ENCODE peak calls at places on chromosomes 1 and 21, in five cellular contexts. X is stomach, H is fibroblast of lung, F is H1, T is neural crest cell. L is an unnamed sample.

GRCh38 chr1:21743476-21743875 is 39.5 kb downstream of the USP48 start:
- DNase-seq in X (no peak), H (no peak), F (no peak), T (no peak), L (no peak)

GRCh38 chr1:42949312-42950145 is 9.1 kb downstream of the SLC2A1 start:
- DNase-seq in X (no peak), H (peak), F (no peak), T (no peak), L (no peak)

GRCh38 chr1:159261311-159261710 is 40.8 kb upstream of the FCER1A start:
- DNase-seq in X (no peak), H (no peak), F (no peak), T (no peak), L (no peak)

GRCh38 chr1:84689514-84690396 is 506 bp downstream of the SSX2IP start:
- DNase-seq in X (peak), H (peak), F (peak), T (peak), L (peak)

GRCh38 chr1:36352910-36353878 is 29.7 kb upstream of the EVA1B start:
- DNase-seq in X (no peak), H (peak), F (no peak), T (no peak), L (peak)

GRCh38 chr1:3313579-3313955 is 140.9 kb upstream of the ARHGEF16 start:
- DNase-seq in X (peak), H (peak), F (peak), T (no peak), L (peak)

GRCh38 chr21:18603246-18603645 is 199.7 kb upstream of the TMPRSS15 start:
- DNase-seq in X (no peak), H (no peak), F (no peak), T (no peak), L (no peak)

GRCh38 chr1:202192770-202193613 is 607 bp upstream of the LGR6 start:
- DNase-seq in X (peak), H (peak), F (peak), T (peak), L (peak)

GRCh38 chr1:51139474-51139873 is 37.4 kb downstream of the C1orf185 start:
- DNase-seq in X (no peak), H (no peak), F (no peak), T (no peak), L (no peak)

GRCh38 chr1:180415985-180416633 is 86.3 kb downstream of the ACBD6 start:
- DNase-seq in X (no peak), H (peak), F (no peak), T (no peak), L (peak)

GRCh38 chr1:114436799-114437198 is 74.2 kb downstream of the TRIM33 start:
- DNase-seq in X (no peak), H (no peak), F (no peak), T (no peak), L (no peak)

GRCh38 chr1:29583727-29584126 is 347.4 kb downstream of the PTPRU start:
- DNase-seq in X (no peak), H (no peak), F (no peak), T (no peak), L (peak)

GRCh38 chr1:29700522-29700921 is 464.2 kb downstream of the PTPRU start:
- DNase-seq in X (no peak), H (no peak), F (no peak), T (no peak), L (no peak)

GRCh38 chr1:1000357-1001056 is 610 bp upstream of the HES4 start:
- DNase-seq in X (peak), H (peak), F (peak), T (peak), L (peak)

GRCh38 chr1:225520587-225521227 is 92.9 kb upstream of the LBR start:
- DNase-seq in X (no peak), H (no peak), F (no peak), T (no peak), L (no peak)
- TF ChIP-seq CTCF in X (no peak), H (no peak), F (no peak), T (no peak), L (no peak)

DNA sequence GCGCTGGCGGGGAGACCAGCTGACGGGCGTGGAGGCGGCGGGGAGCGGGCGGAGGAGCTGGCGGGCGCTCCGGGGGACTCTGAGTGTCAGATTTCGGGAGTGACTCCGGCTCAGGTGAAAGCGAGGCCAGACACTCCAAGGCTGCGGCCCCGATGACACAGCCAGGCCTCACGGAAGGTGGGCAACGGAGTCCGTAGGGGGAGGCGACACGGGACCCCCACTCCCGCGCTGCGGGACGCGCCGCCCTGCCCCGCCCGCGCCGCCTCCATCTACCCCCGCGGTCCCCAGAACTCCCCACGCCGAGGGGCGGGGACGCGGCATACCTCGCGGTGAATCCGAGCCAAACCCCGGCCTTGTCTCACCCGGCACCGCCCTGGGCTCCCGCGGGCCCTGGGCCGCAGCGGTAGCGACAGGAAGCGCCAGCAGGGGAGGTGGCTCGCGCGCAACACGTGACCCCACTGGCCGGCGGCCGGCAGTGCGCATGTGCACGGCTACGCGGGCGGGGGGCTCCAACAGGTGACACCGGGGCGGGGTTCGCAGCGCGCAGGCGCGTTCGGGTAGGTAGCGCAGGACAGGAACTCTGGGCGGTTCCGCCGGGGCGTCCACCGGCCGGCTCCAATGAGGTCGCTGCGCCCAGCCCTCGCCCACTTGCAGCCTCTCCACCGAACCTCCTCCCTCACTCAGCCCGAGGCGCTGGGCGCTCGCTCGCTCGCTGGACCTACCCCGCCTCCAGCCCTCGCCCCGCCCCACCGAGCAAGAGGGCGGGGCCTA is at the start of gene CC2D1B:
- DNase-seq in X (peak), H (peak), F (peak), T (peak), L (peak)
- TF ChIP-seq CTCF in X (peak), H (no peak), F (no peak), T (peak), L (no peak)

DNA sequence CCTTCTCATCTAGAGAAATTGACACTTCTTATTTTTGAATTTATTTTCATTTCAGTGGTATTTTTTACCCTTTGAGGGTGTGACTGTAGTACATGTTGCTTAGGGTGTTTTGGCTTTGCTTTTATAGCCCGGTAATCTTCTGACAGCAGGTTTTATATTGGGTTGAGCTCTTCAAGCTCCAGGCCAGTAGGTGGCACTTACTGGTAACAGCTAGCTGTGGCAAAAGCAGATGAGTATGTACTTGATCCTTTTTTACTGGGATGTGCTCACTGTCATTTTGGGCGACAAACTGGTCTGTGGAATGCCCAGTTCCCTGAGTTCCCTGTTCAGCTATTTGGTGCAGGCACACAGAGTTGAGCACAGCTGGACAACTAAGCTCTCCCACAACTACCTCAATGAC is 916.2 kb upstream of the B3GALT2 start:
- DNase-seq in X (no peak), H (no peak), F (no peak), T (no peak), L (peak)
- TF ChIP-seq CTCF in X (no peak), H (no peak), F (no peak), T (no peak), L (no peak)

DNA sequence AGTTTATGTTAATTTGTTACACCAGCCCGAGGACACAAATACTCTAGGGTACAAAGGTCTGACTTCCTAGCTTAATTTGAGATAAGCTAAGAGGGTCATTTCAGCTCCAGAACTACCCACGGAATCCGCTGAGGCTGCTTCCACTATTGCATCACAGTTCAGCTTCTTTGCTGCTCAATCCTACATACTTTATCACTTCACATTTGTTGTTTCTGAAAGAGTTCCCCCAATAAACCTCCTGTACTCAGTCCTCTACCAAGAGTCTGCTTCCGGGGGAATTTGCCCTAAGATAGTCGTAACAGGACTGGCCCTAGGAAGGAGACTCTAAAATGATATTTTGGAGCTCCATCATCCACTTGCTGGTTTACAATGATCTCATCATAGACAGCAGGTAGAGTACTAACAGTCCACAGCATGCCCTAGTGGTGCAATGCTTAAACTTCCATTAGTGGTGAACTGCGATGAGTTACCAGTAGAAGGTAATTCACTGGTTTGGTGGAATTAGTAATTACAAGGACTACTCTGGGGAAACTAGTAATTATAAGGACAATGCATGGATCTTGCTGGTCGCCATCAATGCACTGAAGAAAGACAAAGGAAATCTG is 229.3 kb downstream of the USH2A start:
- DNase-seq in X (no peak), H (no peak), F (no peak), T (no peak), L (peak)
- TF ChIP-seq CTCF in X (no peak), H (peak), F (no peak), T (peak), L (peak)

GRCh38 chr1:107900083-107900945 is 64.7 kb downstream of the VAV3 start:
- DNase-seq in X (no peak), H (peak), F (no peak), T (no peak), L (no peak)

GRCh38 chr1:107895403-107896181 is 69.4 kb downstream of the VAV3 start:
- DNase-seq in X (peak), H (no peak), F (no peak), T (no peak), L (no peak)

GRCh38 chr1:107899655-107900054 is 65.3 kb downstream of the VAV3 start:
- DNase-seq in X (no peak), H (no peak), F (no peak), T (no peak), L (peak)

GRCh38 chr1:107896946-107897345 is 68.0 kb downstream of the VAV3 start:
- DNase-seq in X (no peak), H (no peak), F (no peak), T (no peak), L (no peak)

GRCh38 chr1:107897428-107898339 is 67.3 kb downstream of the VAV3 start:
- DNase-seq in X (no peak), H (no peak), F (no peak), T (no peak), L (no peak)
- TF ChIP-seq CTCF in X (no peak), H (no peak), F (no peak), T (no peak), L (no peak)

L was measured in MCF 10A.